ENCODE peak calls at places on chromosomes 5 and 9, in nine cellular contexts. P is psoas muscle; X is AG09319; K is naive thymus-derived CD8-positive, alpha-beta T cell; T is right cardiac atrium; G is A172; N is T follicular helper cell; Q is pons; R is activated CD8-positive, alpha-beta memory T cell treated with anti-CD3 and anti-CD28 coated beads, Interleukin-2, amount 50 U/mL, for 48 hours. L is an unnamed sample.

GRCh38 chr9:100505564-100506159 is 32.7 kb downstream of the TMEFF1 start:
- DNase-seq in T (peak; percentile 59), N (peak; percentile 21), Q (peak; percentile 72), R (peak; percentile 91), P (peak; percentile 80), G (peak; percentile 81), K (peak; percentile 19), X (no peak), L (no peak)

GRCh38 chr5:138752951-138753793 is at the start of gene CTNNA1:
- DNase-seq in G (peak; percentile 61), R (peak; percentile 82), X (no peak), K (peak; percentile 38), N (peak; percentile 15), P (peak; percentile 90), Q (peak; percentile 59), T (peak; percentile 81), L (peak; percentile 94)

GRCh38 chr5:35214051-35214450 is 16.2 kb downstream of the PRLR start:
- DNase-seq in P (no peak), R (no peak), N (no peak), K (no peak), X (no peak), T (no peak), G (no peak), Q (no peak), L (no peak)

GRCh38 chr9:82923410-82924242 is 139.3 kb downstream of the RASEF start:
- DNase-seq in T (no peak), K (no peak), N (no peak), G (no peak), P (no peak), R (no peak), X (no peak), Q (no peak), L (no peak)

GRCh38 chr5:33984671-33985124 is at the start of gene SLC45A2:
- DNase-seq in N (no peak), X (no peak), T (no peak), Q (no peak), K (no peak), G (no peak), R (no peak), P (no peak), L (no peak)

GRCh38 chr9:137423810-137424291 is 658 bp downstream of the NOXA1 start:
- DNase-seq in Q (no peak), N (no peak), P (peak; percentile 73), X (no peak), T (peak; percentile 62), K (no peak), R (no peak), G (peak; percentile 45), L (peak; percentile 90)

GRCh38 chr5:33118761-33119415 is 321.9 kb upstream of the TARS1 start:
- DNase-seq in X (no peak), Q (no peak), N (no peak), G (no peak), R (no peak), P (no peak), T (no peak), K (no peak), L (no peak)

GRCh38 chr5:77355074-77355473 is 137.0 kb downstream of the WDR41 start:
- DNase-seq in R (no peak), G (no peak), Q (no peak), T (no peak), P (no peak), K (no peak), N (no peak), X (no peak), L (no peak)

GRCh38 chr5:107665036-107665435 is 5.7 kb downstream of the EFNA5 start:
- DNase-seq in P (no peak), Q (no peak), G (no peak), N (no peak), K (no peak), R (no peak), T (no peak), X (no peak), L (no peak)